ENCODE peak calls at places on chromosome 3, in eight cellular contexts. B is cardiac muscle cell; W is GM23338; J is kidney tubule cell; M is ELR; F is nucleus accumbens; V is CMK; S is stimulated activated CD4-positive, alpha-beta T cell treated with anti-CD3 and anti-CD28 coated beads, Interleukin-4, amount 100 ng/mL, for 48 hours. I is an unnamed sample.

GRCh38 chr3:125582707-125583106 is 12.6 kb downstream of the OSBPL11 start:
- DNase-seq in B (no peak), W (peak), J (peak), M (peak), F (no peak), V (no peak), S (no peak), I (peak)

GRCh38 chr3:13009132-13009945 is 63.9 kb downstream of the IQSEC1 start:
- DNase-seq in B (no peak), W (no peak), J (no peak), M (no peak), F (no peak), V (peak), S (peak), I (peak)

GRCh38 chr3:183356920-183357319 is 71.5 kb downstream of the MCF2L2 start:
- DNase-seq in B (no peak), W (no peak), J (no peak), M (no peak), F (no peak), V (no peak), S (no peak), I (no peak)

GRCh38 chr3:32780735-32781210 is 37.0 kb upstream of the TRIM71 start:
- DNase-seq in B (peak), W (peak), J (peak), M (peak), F (no peak), V (peak), S (no peak), I (peak)

GRCh38 chr3:42224658-42225421 is 41.1 kb downstream of the CCK start:
- DNase-seq in B (no peak), W (no peak), J (no peak), M (peak), F (no peak), V (no peak), S (no peak), I (no peak)

GRCh38 chr3:84074767-84075166 is 884.0 kb upstream of the CADM2 start:
- DNase-seq in B (no peak), W (no peak), J (peak), M (peak), F (no peak), V (no peak), S (no peak), I (no peak)

GRCh38 chr3:119175869-119176756 is 2.7 kb downstream of the UPK1B start:
- DNase-seq in B (no peak), W (no peak), J (peak), M (peak), F (no peak), V (no peak), S (no peak), I (no peak)

GRCh38 chr3:153215971-153216370 is 53.9 kb downstream of the RAP2B start:
- DNase-seq in B (no peak), W (no peak), J (no peak), M (no peak), F (no peak), V (no peak), S (no peak), I (no peak)

GRCh38 chr3:31288641-31289100 is 244.1 kb upstream of the STT3B start:
- DNase-seq in B (no peak), W (peak), J (peak), M (peak), F (no peak), V (peak), S (peak), I (peak)